ENCODE peak calls at places on chromosomes 3 and 15, in five cellular contexts. C is stimulated activated CD4-positive, alpha-beta T cell treated with anti-CD3 and anti-CD28 coated beads, Interleukin-4, amount 100 ng/mL, for 1 hour; Z is epithelial cell of proximal tubule; L is T-helper 2 cell; N is activated CD4-positive, alpha-beta T cell treated with anti-CD3 and anti-CD28 coated beads, Interleukin-2, amount 10 ng/mL, durations not matched to agents 7 days and 5 days. O is an unnamed sample.

GRCh38 chr3:196127308-196128040 is 45.6 kb upstream of the TFRC start:
- DNase-seq in L (no peak), N (peak), Z (no peak), C (no peak), O (no peak)

GRCh38 chr15:34951993-34952392 is 17.5 kb downstream of the AQR start:
- DNase-seq in N (no peak), Z (no peak), C (no peak), L (no peak), O (peak)

GRCh38 chr3:116770815-116771450 is 61.4 kb downstream of the TUSC7 start:
- DNase-seq in L (no peak), C (peak), Z (peak), N (peak), O (peak)

GRCh38 chr15:71559616-71560015 is 250.7 kb upstream of the NR2E3 start:
- DNase-seq in C (no peak), L (no peak), Z (no peak), N (no peak), O (no peak)

GRCh38 chr3:18062289-18063025 is 320.0 kb upstream of the TBC1D5 start:
- DNase-seq in C (no peak), L (no peak), Z (peak), N (no peak), O (no peak)

GRCh38 chr15:58405865-58406264 is 25.9 kb upstream of the LIPC start:
- DNase-seq in L (no peak), C (no peak), N (no peak), Z (no peak), O (no peak)

GRCh38 chr15:65629548-65629947 is 7.8 kb downstream of the SLC24A1 start:
- DNase-seq in C (no peak), N (no peak), L (no peak), Z (no peak), O (no peak)

GRCh38 chr15:100761253-100761935 is 118.2 kb upstream of the ALDH1A3 start:
- DNase-seq in Z (no peak), L (no peak), C (no peak), N (no peak), O (no peak)

GRCh38 chr3:120440001-120440703 is 10.6 kb downstream of the FSTL1 start:
- DNase-seq in N (no peak), L (no peak), C (no peak), Z (no peak), O (no peak)

GRCh38 chr3:164460851-164461250 is 617.4 kb downstream of the SI start:
- DNase-seq in N (no peak), L (no peak), Z (no peak), C (no peak), O (no peak)

GRCh38 chr3:37824954-37825328 is 36.7 kb upstream of the CTDSPL start:
- DNase-seq in L (no peak), Z (no peak), N (no peak), C (no peak), O (no peak)

GRCh38 chr15:42158941-42159340 is 2.5 kb upstream of the PLA2G4F start:
- DNase-seq in L (no peak), N (no peak), C (no peak), Z (no peak), O (no peak)

GRCh38 chr15:26757156-26757555 is 15.7 kb downstream of the GABRB3 start:
- DNase-seq in Z (no peak), L (no peak), C (no peak), N (no peak), O (no peak)

GRCh38 chr3:47225310-47225906 is 57.2 kb downstream of the KIF9 start:
- DNase-seq in Z (no peak), L (no peak), N (no peak), C (no peak), O (no peak)

GRCh38 chr3:174270841-174271240 is 588.3 kb upstream of the NAALADL2 start:
- DNase-seq in C (no peak), Z (peak), N (no peak), L (no peak), O (peak)

GRCh38 chr15:59104912-59105732 is at the start of gene CCNB2:
- DNase-seq in Z (peak), N (peak), C (peak), L (peak), O (peak)

GRCh38 chr3:87120850-87121249 is 106.3 kb upstream of the CHMP2B start:
- DNase-seq in L (no peak), Z (no peak), N (no peak), C (no peak), O (no peak)

GRCh38 chr3:111837112-111837511 is 22.0 kb upstream of the PHLDB2 start:
- DNase-seq in C (no peak), Z (no peak), N (no peak), L (no peak), O (no peak)

GRCh38 chr3:190676477-190676876 is 162.6 kb downstream of the IL1RAP start:
- DNase-seq in N (no peak), Z (no peak), C (no peak), L (no peak), O (no peak)

GRCh38 chr3:9696480-9697220 is 7.0 kb upstream of the CPNE9 start:
- DNase-seq in C (no peak), N (no peak), Z (no peak), L (no peak), O (no peak)

GRCh38 chr3:162547321-162547720 is 1050.7 kb downstream of the OTOL1 start:
- DNase-seq in Z (no peak), L (no peak), N (no peak), C (no peak), O (no peak)

GRCh38 chr15:39878401-39878775 is 41.7 kb downstream of the GPR176 start:
- DNase-seq in Z (no peak), C (no peak), N (no peak), L (no peak), O (no peak)

GRCh38 chr15:65611888-65612615 is 1.1 kb upstream of the INTS14 start:
- DNase-seq in C (no peak), N (no peak), Z (no peak), L (no peak), O (no peak)

GRCh38 chr3:15531346-15531745 is 9.8 kb upstream of the COLQ start:
- DNase-seq in C (no peak), L (no peak), Z (no peak), N (no peak), O (no peak)

GRCh38 chr15:35023794-35024193 is 35.7 kb upstream of the ZNF770 start:
- DNase-seq in Z (no peak), C (no peak), N (no peak), L (no peak), O (no peak)

GRCh38 chr15:62607643-62608042 is 434.9 kb upstream of the TPM1 start:
- DNase-seq in N (no peak), L (no peak), Z (peak), C (no peak), O (no peak)

GRCh38 chr3:195893121-195893449 is 15.3 kb downstream of the TNK2 start:
- DNase-seq in Z (no peak), L (no peak), N (no peak), C (no peak), O (no peak)

GRCh38 chr15:72782274-72782992 is 1.1 kb downstream of the ADPGK start:
- DNase-seq in N (no peak), C (no peak), L (no peak), Z (no peak), O (no peak)

GRCh38 chr3:111547645-111548044 is 5.6 kb downstream of the CD96 start:
- DNase-seq in L (peak), Z (no peak), N (peak), C (no peak), O (no peak)

GRCh38 chr15:70249616-70250015 is 151.9 kb upstream of the TLE3 start:
- DNase-seq in C (no peak), N (no peak), Z (no peak), L (no peak), O (no peak)

GRCh38 chr3:148881286-148881685 is 16.2 kb downstream of the CPA3 start:
- DNase-seq in Z (no peak), L (no peak), C (no peak), N (no peak), O (peak)

O was measured in astrocyte of the cerebellum.